ENCODE peak calls at places on chromosomes 11 and 22, in five cellular contexts. D is chondrocyte, G is NCI-H1105, H is fibroblast of the conjunctiva, F is activated T-cell treated with anti-CD3 and anti-CD28 coated beads for 1 hour. I is an unnamed sample.

GRCh38 chr11:46178542-46178941 is 57.3 kb upstream of the PHF21A start:
- DNase-seq in D (no peak), G (no peak), H (no peak), F (no peak), I (no peak)

GRCh38 chr22:39388261-39389011 is 11.1 kb upstream of the TAB1 start:
- DNase-seq in D (no peak), G (no peak), H (peak), F (peak), I (peak)

GRCh38 chr22:36808611-36809344 is 8.1 kb downstream of the PVALB start:
- DNase-seq in D (no peak), G (peak), H (no peak), F (no peak), I (no peak)

GRCh38 chr22:20569059-20570058 is 61.9 kb downstream of the MED15 start:
- DNase-seq in D (peak), G (no peak), H (peak), F (peak), I (peak)

GRCh38 chr11:13602844-13603243 is 65.6 kb upstream of the FAR1 start:
- DNase-seq in D (no peak), G (no peak), H (no peak), F (no peak), I (no peak)

GRCh38 chr22:41682033-41682807 is 6.4 kb downstream of the SNU13 start:
- DNase-seq in D (peak), G (peak), H (peak), F (peak), I (peak)

GRCh38 chr11:134383576-134384221 is 28.3 kb downstream of the B3GAT1 start:
- DNase-seq in D (no peak), G (no peak), H (no peak), F (no peak), I (no peak)

GRCh38 chr11:65871811-65872548 is 620 bp downstream of the EFEMP2 start:
- DNase-seq in D (peak), G (no peak), H (no peak), F (no peak), I (no peak)

GRCh38 chr11:67250059-67251043 is 15.9 kb upstream of the GRK2 start:
- DNase-seq in D (no peak), G (no peak), H (no peak), F (no peak), I (no peak)

GRCh38 chr22:25362215-25362882 is 142.9 kb downstream of the CRYBB2 start:
- DNase-seq in D (peak), G (peak), H (no peak), F (peak), I (peak)

GRCh38 chr11:64805481-64805880 is 2.5 kb upstream of the MAP4K2 start:
- DNase-seq in D (no peak), G (no peak), H (no peak), F (no peak), I (no peak)

GRCh38 chr11:124919836-124920755 is 1.0 kb downstream of the HEPN1 start:
- DNase-seq in D (no peak), G (no peak), H (no peak), F (no peak), I (no peak)

GRCh38 chr11:108733479-108734116 is 68.7 kb downstream of the DDX10 start:
- DNase-seq in D (no peak), G (no peak), H (peak), F (no peak), I (no peak)

GRCh38 chr22:40803292-40803691 is 15.9 kb downstream of the SLC25A17 start:
- DNase-seq in D (no peak), G (no peak), H (no peak), F (no peak), I (no peak)

GRCh38 chr11:101176381-101176780 is 46.8 kb upstream of the PGR start:
- DNase-seq in D (no peak), G (no peak), H (no peak), F (no peak), I (no peak)

GRCh38 chr11:130765369-130765768 is 150.9 kb downstream of the SNX19 start:
- DNase-seq in D (no peak), G (no peak), H (no peak), F (no peak), I (no peak)

GRCh38 chr11:2803186-2804057 is 82.2 kb downstream of the CDKN1C start:
- DNase-seq in D (peak), G (no peak), H (no peak), F (no peak), I (no peak)

GRCh38 chr11:22879615-22880014 is 19.3 kb upstream of the CCDC179 start:
- DNase-seq in D (no peak), G (no peak), H (no peak), F (no peak), I (no peak)

GRCh38 chr11:97739892-97740782 is 1280.6 kb upstream of the CNTN5 start:
- DNase-seq in D (no peak), G (no peak), H (peak), F (no peak), I (no peak)

GRCh38 chr11:45777127-45777969 is 27.6 kb upstream of the SLC35C1 start:
- DNase-seq in D (no peak), G (no peak), H (no peak), F (no peak), I (no peak)

GRCh38 chr11:40716344-40717178 is 742.9 kb downstream of the LRRC4C start:
- DNase-seq in D (no peak), G (no peak), H (no peak), F (no peak), I (no peak)

GRCh38 chr22:50519151-50519550 is 6.2 kb downstream of the SCO2 start:
- DNase-seq in D (no peak), G (no peak), H (no peak), F (no peak), I (no peak)

GRCh38 chr11:118015385-118015841 is 29.2 kb downstream of the IL10RA start:
- DNase-seq in D (no peak), G (no peak), H (no peak), F (no peak), I (no peak)

GRCh38 chr11:75461136-75461535 is 28.1 kb upstream of the KLHL35 start:
- DNase-seq in D (no peak), G (no peak), H (no peak), F (no peak), I (no peak)

GRCh38 chr11:67379061-67380058 is 6.0 kb upstream of the CLCF1 start:
- DNase-seq in D (no peak), G (no peak), H (no peak), F (no peak), I (no peak)

GRCh38 chr11:10298342-10298741 is 4.3 kb upstream of the SBF2 start:
- DNase-seq in D (no peak), G (no peak), H (no peak), F (peak), I (peak)

GRCh38 chr11:2103666-2104523 is 35.3 kb downstream of the IGF2 start:
- DNase-seq in D (peak), G (no peak), H (no peak), F (no peak), I (no peak)

GRCh38 chr11:46676436-46677158 is 23.8 kb downstream of the ARHGAP1 start:
- DNase-seq in D (peak), G (no peak), H (no peak), F (no peak), I (no peak)

GRCh38 chr22:37176464-37177061 is 11.5 kb downstream of the C1QTNF6 start:
- DNase-seq in D (peak), G (no peak), H (peak), F (no peak), I (no peak)

GRCh38 chr22:25488244-25489020 is 76.0 kb upstream of the GRK3 start:
- DNase-seq in D (no peak), G (peak), H (peak), F (no peak), I (no peak)

GRCh38 chr11:113110046-113110445 is 148.8 kb downstream of the NCAM1 start:
- DNase-seq in D (no peak), G (no peak), H (no peak), F (no peak), I (no peak)

GRCh38 chr11:64996327-64996709 is 453 bp downstream of the BATF2 start:
- DNase-seq in D (no peak), G (no peak), H (no peak), F (no peak), I (no peak)

GRCh38 chr11:106468091-106468490 is 390.6 kb downstream of the AASDHPPT start:
- DNase-seq in D (no peak), G (no peak), H (no peak), F (no peak), I (no peak)

GRCh38 chr11:63142459-63142858 is 1.6 kb downstream of the SLC22A24 start:
- DNase-seq in D (no peak), G (no peak), H (no peak), F (no peak), I (no peak)

GRCh38 chr11:19026862-19027261 is 33.7 kb downstream of the MRGPRX2 start:
- DNase-seq in D (no peak), G (no peak), H (no peak), F (no peak), I (no peak)

GRCh38 chr11:119094816-119095065 is 6.9 kb downstream of the DPAGT1 start:
- DNase-seq in D (no peak), G (peak), H (peak), F (no peak), I (no peak)

I was measured in T-helper 9 cell.